ENCODE peak calls at places on chromosomes 3 and 15, in six cellular contexts. X is K562, S is GM12878, G is GM12891, B is H1, M is HepG2. Q is an unnamed sample.
A peak's percentile ranks its signal among the peaks of the same experiment; 100 is the strongest.

GRCh38 chr3:145807990-145808389 is 353.0 kb downstream of the PLOD2 start:
- DNase-seq in X (no peak), S (no peak), G (no peak), B (no peak), M (no peak), Q (no peak)

GRCh38 chr3:22474706-22475470 is 723.9 kb upstream of the ZNF385D start:
- DNase-seq in X (no peak), S (no peak), G (no peak), B (no peak), M (no peak), Q (no peak)

GRCh38 chr3:28136607-28137216 is 104.7 kb upstream of the CMC1 start:
- DNase-seq in X (no peak), S (no peak), G (no peak), B (no peak), M (no peak), Q (no peak)

GRCh38 chr15:39092354-39092753 is 488.5 kb upstream of the THBS1 start:
- DNase-seq in X (no peak), S (no peak), G (no peak), B (no peak), M (no peak), Q (no peak)

GRCh38 chr3:1609416-1609815 is 489.2 kb upstream of the CNTN4 start:
- DNase-seq in X (no peak), S (no peak), G (no peak), B (no peak), M (no peak), Q (no peak)

GRCh38 chr3:139572847-139573672 is 33.5 kb upstream of the RBP1 start:
- DNase-seq in X (no peak), S (no peak), G (no peak), B (no peak), M (no peak), Q (no peak)

GRCh38 chr3:47266709-47267489 is 15.7 kb downstream of the KIF9 start:
- DNase-seq in X (peak; percentile 83), S (peak; percentile 51), G (peak; percentile 34), B (no peak), M (peak; percentile 80), Q (no peak)

GRCh38 chr3:182713743-182714517 is 79.4 kb upstream of the ATP11B start:
- DNase-seq in X (no peak), S (peak; percentile 49), G (no peak), B (no peak), M (peak; percentile 58), Q (no peak)

GRCh38 chr15:60591491-60592385 is 112.8 kb upstream of the ICE2 start:
- DNase-seq in X (no peak), S (no peak), G (peak; percentile 46), B (no peak), M (no peak), Q (peak; percentile 40)

GRCh38 chr3:18389108-18389733 is 35.9 kb downstream of the SATB1 start:
- DNase-seq in X (no peak), S (no peak), G (no peak), B (no peak), M (peak; percentile 3), Q (no peak)

GRCh38 chr3:3907023-3907422 is 107.8 kb downstream of the LRRN1 start:
- DNase-seq in X (no peak), S (no peak), G (no peak), B (no peak), M (no peak), Q (no peak)

GRCh38 chr15:59372352-59373211 is at the start of gene MYO1E:
- DNase-seq in X (no peak), S (peak; percentile 72), G (peak; percentile 43), B (peak; percentile 92), M (peak; percentile 96), Q (peak; percentile 53)

GRCh38 chr3:123552095-123552714 is 32.6 kb downstream of the HACD2 start:
- DNase-seq in X (peak; percentile 11), S (no peak), G (no peak), B (no peak), M (peak; percentile 4), Q (no peak)

GRCh38 chr3:129556890-129557736 is 14.1 kb downstream of the H1-8 start:
- DNase-seq in X (no peak), S (no peak), G (no peak), B (no peak), M (no peak), Q (no peak)

GRCh38 chr3:37179144-37179967 is 5.0 kb upstream of the LRRFIP2 start:
- DNase-seq in X (no peak), S (no peak), G (no peak), B (no peak), M (peak; percentile 18), Q (no peak)

GRCh38 chr3:37872413-37873160 is 10.9 kb downstream of the CTDSPL start:
- DNase-seq in X (no peak), S (no peak), G (no peak), B (no peak), M (no peak), Q (no peak)

GRCh38 chr15:67680645-67681044 is 138.1 kb downstream of the MAP2K5 start:
- DNase-seq in X (peak; percentile 6), S (no peak), G (no peak), B (no peak), M (no peak), Q (no peak)

GRCh38 chr15:79192462-79193036 is 90.0 kb upstream of the ANKRD34C start:
- DNase-seq in X (no peak), S (no peak), G (no peak), B (no peak), M (no peak), Q (no peak)

GRCh38 chr3:150577854-150578253 is 25.3 kb upstream of the SELENOT start:
- DNase-seq in X (no peak), S (no peak), G (no peak), B (no peak), M (no peak), Q (no peak)

GRCh38 chr3:43217633-43218032 is 68.7 kb upstream of the SNRK start:
- DNase-seq in X (no peak), S (no peak), G (no peak), B (no peak), M (no peak), Q (no peak)

GRCh38 chr3:74642876-74643275 is 28.4 kb upstream of the CNTN3 start:
- DNase-seq in X (no peak), S (no peak), G (no peak), B (no peak), M (no peak), Q (no peak)

DNA sequence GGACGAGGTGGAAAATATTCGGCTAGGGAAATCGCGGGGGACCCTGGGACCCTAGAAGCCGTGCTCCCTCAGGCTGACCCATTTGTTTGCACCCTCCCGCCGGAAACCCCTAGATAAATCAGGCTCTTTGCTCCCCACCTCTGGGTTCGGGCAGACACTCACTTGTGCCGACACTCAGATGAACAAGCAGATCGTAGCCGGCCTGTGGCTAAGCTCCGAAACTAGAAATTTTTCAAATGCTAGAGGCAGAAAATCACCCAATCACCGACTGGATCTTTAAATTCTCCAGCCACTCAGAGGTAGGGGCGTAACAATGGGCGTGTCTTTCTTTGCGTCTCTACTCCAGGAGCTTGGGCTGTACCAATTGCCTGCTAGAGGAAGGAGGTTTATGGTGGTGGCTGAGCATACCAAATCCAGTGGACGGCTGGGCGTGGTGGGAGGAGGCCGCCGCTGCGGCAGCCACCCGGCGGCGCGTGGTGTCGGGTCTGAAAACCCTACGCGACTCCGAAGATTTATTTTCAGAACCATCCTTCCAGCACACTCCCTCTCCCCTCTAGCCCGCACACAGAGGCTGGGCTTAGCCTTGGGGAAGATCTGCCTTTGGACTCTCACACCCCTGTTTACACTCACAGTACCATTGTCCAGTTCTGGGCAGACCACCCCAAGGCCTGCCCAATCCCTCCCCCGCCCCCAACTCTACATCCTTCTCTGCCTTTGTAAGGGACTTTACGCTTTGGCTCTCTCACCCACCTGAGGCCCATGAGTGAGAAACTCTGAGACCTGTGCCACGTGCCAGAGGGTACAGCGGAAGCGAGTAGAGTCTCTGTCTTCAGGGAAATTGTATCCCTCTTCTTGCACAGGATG is at the start of gene PIF1:
- DNase-seq in X (peak; percentile 92), S (peak; percentile 98), G (peak; percentile 84), B (peak; percentile 85), M (peak; percentile 98), Q (peak; percentile 76)
- TF ChIP-seq POLR2A in X (peak; percentile 91), S (peak; percentile 88), G (peak; percentile 79), B (peak; percentile 97), M (peak; percentile 73), Q (peak; percentile 85)

GRCh38 chr3:8529738-8530525 is 28.3 kb downstream of the LMCD1 start:
- DNase-seq in X (no peak), S (no peak), G (no peak), B (no peak), M (no peak), Q (no peak)
- TF ChIP-seq TAF1 in X (no peak), S (no peak), G (no peak), B (no peak), M (no peak), Q (no peak)

GRCh38 chr15:69926721-69927120 is 171.0 kb downstream of the TLE3 start:
- DNase-seq in X (no peak), S (no peak), G (no peak), B (no peak), M (no peak), Q (no peak)

GRCh38 chr15:69931159-69931558 is 166.6 kb downstream of the TLE3 start:
- DNase-seq in X (no peak), S (no peak), G (no peak), B (no peak), M (no peak), Q (no peak)

GRCh38 chr15:69926011-69926410 is 171.7 kb downstream of the TLE3 start:
- DNase-seq in X (no peak), S (no peak), G (no peak), B (no peak), M (no peak), Q (no peak)

GRCh38 chr15:69930754-69931153 is 167.0 kb downstream of the TLE3 start:
- DNase-seq in X (no peak), S (no peak), G (no peak), B (no peak), M (no peak), Q (no peak)

GRCh38 chr15:69929905-69930630 is 167.6 kb downstream of the TLE3 start:
- DNase-seq in X (no peak), S (no peak), G (no peak), B (no peak), M (no peak), Q (no peak)
- TF ChIP-seq POLR2AphosphoS5 in X (no peak), S (no peak), G (no peak), B (no peak), M (no peak), Q (no peak)

DNA sequence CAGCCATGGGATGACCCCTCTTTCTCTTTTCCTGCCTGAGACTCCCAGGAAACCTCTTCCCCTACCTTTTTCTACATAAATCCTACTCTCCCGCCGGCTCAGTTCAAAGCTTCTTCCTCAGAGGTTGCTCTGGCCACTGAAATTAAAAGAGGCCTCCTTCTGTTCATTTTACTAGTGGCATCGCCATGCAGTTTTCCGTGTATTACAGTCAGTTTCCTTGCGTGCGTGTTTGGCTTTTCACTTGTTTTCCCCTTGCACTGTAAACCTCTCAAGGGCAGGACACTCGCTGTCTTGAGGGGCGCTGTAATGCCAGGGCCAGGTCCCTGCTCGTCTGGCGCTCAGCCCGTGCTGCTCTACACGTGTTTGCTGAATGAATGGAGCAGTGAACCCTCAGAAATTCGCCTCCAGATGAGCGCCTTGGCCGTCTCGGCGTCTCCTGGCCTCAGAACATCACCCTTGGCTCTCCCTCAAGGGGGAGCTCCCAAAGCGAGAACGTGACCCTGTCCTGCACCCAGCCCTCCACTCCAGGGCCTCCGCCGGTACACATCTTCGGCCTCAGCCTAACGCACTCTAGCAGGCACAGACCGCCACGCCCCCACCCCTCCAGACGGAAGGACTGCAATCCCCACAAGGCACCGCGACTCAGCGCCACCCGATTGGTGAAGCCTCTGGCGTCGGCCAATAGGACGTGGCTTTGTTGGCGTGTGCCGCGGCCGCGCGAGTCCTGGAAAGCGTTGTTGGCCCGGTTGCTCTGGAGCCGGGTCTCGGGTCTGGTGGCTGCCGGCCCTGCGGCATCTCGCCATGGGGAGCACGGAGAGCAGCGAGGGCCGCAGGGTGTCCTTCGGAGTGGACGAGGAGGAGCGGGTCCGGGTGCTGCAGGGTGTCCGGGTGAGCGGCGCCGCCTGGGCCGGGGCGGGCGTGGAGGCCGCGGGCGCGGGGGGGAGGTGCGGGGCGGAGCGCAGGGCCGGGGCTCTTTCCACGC is at the start of gene CHCHD6:
- DNase-seq in X (peak; percentile 99), S (peak; percentile 76), G (peak; percentile 96), B (peak; percentile 97), M (peak; percentile 93), Q (peak; percentile 98)
- TF ChIP-seq POLR2A in X (no peak), S (peak; percentile 31), G (no peak), B (no peak), M (peak; percentile 12), Q (no peak)